ENCODE peak calls at places on chromosomes 2 and 18, in nine cellular contexts. H is adrenal gland, F is aorta, T is neural progenitor cell, E is endodermal cell, U is Peyer's patch, K is A549, G is osteoblast, P is SJSA1. Y is an unnamed sample.

GRCh38 chr2:135945521-135945920 is 39.9 kb downstream of the DARS1 start:
- DNase-seq in F (no peak), U (no peak), P (no peak), T (no peak), H (no peak), E (no peak), K (no peak), G (no peak), Y (peak; percentile 20)

GRCh38 chr2:160658851-160659250 is 165.2 kb upstream of the RBMS1 start:
- DNase-seq in K (no peak), E (no peak), H (no peak), G (no peak), T (no peak), U (no peak), P (no peak), F (no peak), Y (no peak)

GRCh38 chr2:69214898-69215297 is 172.1 kb downstream of the GFPT1 start:
- DNase-seq in T (no peak), K (no peak), G (no peak), H (peak; percentile 50), P (no peak), F (no peak), U (no peak), E (no peak), Y (peak; percentile 64)

GRCh38 chr2:9768388-9768787 is 74.9 kb upstream of the TAF1B start:
- DNase-seq in U (peak; percentile 65), T (peak; percentile 85), P (no peak), F (no peak), H (peak; percentile 75), G (peak; percentile 4), E (peak; percentile 94), K (no peak), Y (no peak)

GRCh38 chr2:180328795-180329422 is 321.8 kb upstream of the CWC22 start:
- DNase-seq in T (peak; percentile 6), E (peak; percentile 47), G (no peak), F (no peak), P (no peak), U (no peak), K (no peak), H (no peak), Y (no peak)

GRCh38 chr2:100012575-100012974 is 129.8 kb downstream of the AFF3 start:
- DNase-seq in K (no peak), P (no peak), F (no peak), H (no peak), E (no peak), U (no peak), G (peak; percentile 53), T (no peak), Y (no peak)

GRCh38 chr18:9101730-9102390 is 639 bp upstream of the NDUFV2 start:
- DNase-seq in G (peak; percentile 90), U (no peak), F (no peak), P (no peak), E (no peak), K (peak; percentile 29), T (no peak), H (peak; percentile 25), Y (peak; percentile 68)

GRCh38 chr2:26875808-26876207 is 27.9 kb downstream of the DPYSL5 start:
- DNase-seq in T (no peak), E (no peak), H (no peak), G (no peak), P (no peak), F (no peak), K (no peak), U (no peak), Y (no peak)

GRCh38 chr2:54666741-54667639 is 56.5 kb upstream of the EML6 start:
- DNase-seq in P (no peak), K (no peak), H (peak; percentile 86), T (no peak), E (no peak), G (no peak), F (no peak), U (no peak), Y (peak; percentile 24)

GRCh38 chr2:54668711-54669110 is 54.8 kb upstream of the EML6 start:
- DNase-seq in H (no peak), E (no peak), P (no peak), G (no peak), U (no peak), F (no peak), T (no peak), K (no peak), Y (no peak)

GRCh38 chr2:54666131-54666637 is 57.3 kb upstream of the EML6 start:
- DNase-seq in G (no peak), P (no peak), U (no peak), T (no peak), K (no peak), E (no peak), H (peak; percentile 49), F (no peak), Y (peak; percentile 73)

GRCh38 chr2:54669677-54670484 is 53.6 kb upstream of the EML6 start:
- DNase-seq in U (no peak), P (no peak), G (no peak), K (no peak), T (no peak), E (no peak), F (no peak), H (peak; percentile 77), Y (no peak)

DNA sequence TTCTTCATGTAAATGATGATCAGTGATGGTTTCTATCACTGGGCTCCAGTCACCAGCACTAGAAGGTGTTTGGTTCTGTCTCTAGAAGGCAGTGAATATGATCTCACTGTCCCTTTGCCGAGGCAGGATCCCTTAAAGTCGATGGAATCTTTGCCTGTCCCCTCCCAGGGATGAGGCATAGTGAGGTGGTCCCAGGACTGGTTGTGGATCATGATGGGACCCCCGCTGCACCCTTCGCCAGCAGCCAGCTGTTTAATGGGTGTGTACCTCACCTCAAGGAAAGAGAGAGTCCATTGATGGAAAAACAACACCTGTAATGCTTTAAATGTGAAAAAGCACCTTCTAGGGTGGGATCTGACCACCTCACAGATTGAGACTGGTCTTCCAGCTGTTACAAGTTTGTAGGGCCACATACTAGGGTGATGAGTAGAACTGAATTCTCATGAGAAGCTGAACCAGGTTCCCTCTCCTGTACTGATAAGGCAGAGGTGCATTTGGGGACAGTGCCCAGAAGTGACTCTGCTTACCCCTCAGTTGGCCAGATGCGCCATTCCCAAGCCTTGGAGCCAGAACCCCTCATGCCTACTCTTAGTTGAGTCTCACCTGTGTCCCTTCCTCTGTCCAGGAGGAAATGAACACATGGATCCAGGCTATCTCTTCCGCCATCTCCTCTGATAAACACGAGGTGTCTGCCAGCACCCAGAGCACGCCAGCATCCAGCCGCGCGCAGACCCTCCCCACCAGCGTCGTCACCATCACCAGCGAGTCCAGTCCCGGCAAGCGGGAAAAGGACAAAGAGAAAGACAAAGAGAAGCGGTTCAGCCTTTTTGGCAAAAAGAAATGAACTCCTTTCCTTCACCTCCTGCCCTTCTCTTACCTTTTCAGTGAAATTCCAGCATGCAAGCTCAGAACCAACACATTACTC is 55.5 kb upstream of the EML6 start:
- DNase-seq in P (no peak), E (no peak), H (no peak), T (no peak), U (no peak), K (no peak), F (no peak), G (no peak), Y (no peak)
- H3K4me1 ChIP-seq in P (peaks cover 20% of the 10 kb centered on the region), E (no peaks in the 10 kb centered on the region), H (peaks cover 39% of the 10 kb centered on the region), T (no peaks in the 10 kb centered on the region), U (peaks cover 9% of the 10 kb centered on the region), K (peaks cover 47% of the 10 kb centered on the region), F (no peaks in the 10 kb centered on the region), G (peaks cover 45% of the 10 kb centered on the region), Y (peaks cover 19% of the 10 kb centered on the region)

GRCh38 chr2:173961346-173961705 is 3.8 kb downstream of the SP3 start:
- DNase-seq in T (no peak), K (no peak), E (no peak), H (no peak), U (no peak), P (no peak), G (no peak), F (no peak), Y (no peak)

GRCh38 chr2:173963323-173963816 is 1.8 kb downstream of the SP3 start:
- DNase-seq in K (peak; percentile 51), T (no peak), E (no peak), U (no peak), P (peak; percentile 50), G (peak; percentile 90), H (peak; percentile 63), F (no peak), Y (peak; percentile 68)

GRCh38 chr2:173962583-173963110 is 2.5 kb downstream of the SP3 start:
- DNase-seq in H (no peak), T (no peak), U (no peak), G (no peak), F (no peak), E (no peak), P (no peak), K (no peak), Y (no peak)

GRCh38 chr2:173963817-173964564 is 1.2 kb downstream of the SP3 start:
- DNase-seq in H (peak; percentile 93), K (peak; percentile 61), U (peak; percentile 96), F (peak; percentile 97), E (peak; percentile 95), T (peak; percentile 93), P (peak; percentile 95), G (peak; percentile 94), Y (peak; percentile 67)

DNA sequence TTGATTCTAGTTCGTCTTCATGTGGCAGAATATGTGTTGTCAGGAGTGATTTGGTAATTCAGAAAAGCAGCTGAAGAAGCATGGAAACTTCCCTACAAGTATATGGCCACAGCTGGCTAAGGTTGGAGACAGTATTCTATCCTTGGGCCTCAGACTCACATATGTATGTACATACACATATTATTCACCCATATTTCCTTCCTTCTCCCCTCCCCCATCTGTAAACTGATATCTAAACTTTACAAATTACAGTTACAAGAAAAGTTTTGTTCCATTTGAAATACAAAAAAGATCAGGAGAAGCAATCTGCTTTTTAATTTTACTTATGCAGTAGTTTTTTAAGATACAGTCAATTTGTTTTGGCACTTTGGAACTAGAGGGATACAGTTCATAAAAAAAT is 3.1 kb downstream of the SP3 start:
- DNase-seq in E (no peak), P (no peak), F (no peak), U (no peak), G (no peak), T (no peak), H (no peak), K (no peak), Y (no peak)
- H3K27ac ChIP-seq in E (no peak overlapping the region), P (no peak overlapping the region), F (no peak overlapping the region), U (peak overlapping the region; percentile 38), G (peak overlapping the region; percentile 75), T (no peak overlapping the region), H (peak overlapping the region; percentile 100), K (peak overlapping the region; percentile 100), Y (no peak overlapping the region)

GRCh38 chr2:206520450-206520849 is 77.1 kb downstream of the ADAM23 start:
- DNase-seq in K (no peak), E (peak; percentile 45), H (no peak), T (peak; percentile 7), U (no peak), G (no peak), P (no peak), F (no peak), Y (no peak)

GRCh38 chr2:206526416-206526815 is 83.1 kb downstream of the ADAM23 start:
- DNase-seq in U (no peak), F (no peak), T (no peak), E (no peak), P (no peak), K (no peak), G (no peak), H (no peak), Y (no peak)

GRCh38 chr2:206521115-206521514 is 77.8 kb downstream of the ADAM23 start:
- DNase-seq in K (no peak), P (no peak), F (no peak), E (no peak), T (no peak), H (no peak), U (no peak), G (no peak), Y (no peak)

GRCh38 chr2:206518997-206519396 is 75.7 kb downstream of the ADAM23 start:
- DNase-seq in H (no peak), T (no peak), P (no peak), U (no peak), E (no peak), G (no peak), K (no peak), F (no peak), Y (no peak)

DNA sequence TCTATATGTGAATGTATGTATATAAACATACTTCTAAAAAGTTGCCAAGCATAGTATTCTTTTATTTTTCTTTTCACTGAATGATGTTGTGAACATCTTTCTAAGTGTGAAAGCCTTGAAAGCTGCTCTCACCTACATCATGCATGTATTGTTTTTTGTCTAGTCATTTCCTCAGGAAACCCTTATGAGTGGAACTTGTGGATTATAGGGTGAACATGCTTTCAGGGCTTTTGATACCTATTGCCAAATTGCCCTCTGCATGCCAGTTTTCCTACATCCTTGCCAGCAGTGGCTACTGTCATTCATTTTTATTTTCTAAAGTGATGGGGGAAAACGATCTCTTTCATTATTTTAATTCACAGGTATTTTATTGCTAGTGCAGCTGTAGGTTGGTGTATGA is 78.3 kb downstream of the ADAM23 start:
- DNase-seq in T (no peak), G (no peak), H (no peak), F (no peak), P (no peak), U (no peak), K (no peak), E (no peak), Y (no peak)
- H3K4me1 ChIP-seq in T (peaks cover 16% of the 10 kb centered on the region), G (no peaks in the 10 kb centered on the region), H (no peaks in the 10 kb centered on the region), F (no peaks in the 10 kb centered on the region), P (no peaks in the 10 kb centered on the region), U (no peaks in the 10 kb centered on the region), K (no peaks in the 10 kb centered on the region), E (peaks cover 13% of the 10 kb centered on the region), Y (no peaks in the 10 kb centered on the region)

DNA sequence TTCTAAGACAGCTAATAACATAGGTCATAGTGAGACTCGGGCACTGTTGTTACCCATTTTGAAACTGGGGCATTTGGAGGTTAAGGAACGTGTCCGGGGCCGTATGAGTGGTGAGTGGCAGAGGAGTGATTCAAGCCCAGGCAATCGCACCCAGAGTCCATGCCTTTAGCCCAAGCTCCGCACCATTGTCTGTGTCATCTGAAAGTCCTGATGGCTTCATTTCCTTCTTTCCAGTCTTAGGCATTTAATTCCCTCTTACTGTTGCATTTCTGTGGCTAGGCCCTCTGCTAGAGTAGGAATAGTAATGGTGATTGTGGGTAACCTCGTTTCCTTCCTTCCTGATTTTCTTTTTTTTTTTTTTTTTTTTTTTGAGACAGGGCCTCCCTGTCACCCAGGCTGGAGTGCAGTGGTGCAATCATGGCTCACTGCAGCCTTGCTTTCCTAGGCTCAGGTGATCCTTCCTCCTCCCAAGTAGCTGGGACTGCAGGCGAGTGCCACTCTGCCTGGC is 49.8 kb upstream of the ASB1 start:
- DNase-seq in U (no peak), P (no peak), H (no peak), K (no peak), E (no peak), F (no peak), T (no peak), G (no peak), Y (peak; percentile 75)
- H3K27ac ChIP-seq in U (no peak overlapping the region), P (no peak overlapping the region), H (no peak overlapping the region), K (no peak overlapping the region), E (no peak overlapping the region), F (no peak overlapping the region), T (no peak overlapping the region), G (peak overlapping the region; percentile 83), Y (no peak overlapping the region)

Y was measured in astrocyte.